ENCODE peak calls at places on chromosomes 16 and 17, in eight cellular contexts. One of them, this sample, is unnamed.

GRCh38 chr16:89613101-89613953 is at the start of gene DPEP1:
- DNase-seq in esophagus squamous epithelium: no peak
- DNase-seq in breast epithelium: no peak
- DNase-seq in cardiac fibroblast: no peak
- DNase-seq in astrocyte of the spinal cord: no peak
- DNase-seq in heart right ventricle: no peak
- DNase-seq in kidney: no peak
- DNase-seq in keratinocyte: no peak
- DNase-seq in this sample: no peak

GRCh38 chr17:14737984-14738651 is 437.2 kb downstream of the HS3ST3B1 start:
- DNase-seq in esophagus squamous epithelium: peak
- DNase-seq in breast epithelium: peak
- DNase-seq in cardiac fibroblast: peak
- DNase-seq in astrocyte of the spinal cord: peak
- DNase-seq in heart right ventricle: peak
- DNase-seq in kidney: peak
- DNase-seq in keratinocyte: peak
- DNase-seq in this sample: peak

GRCh38 chr17:20085283-20085875 is 76.2 kb downstream of the SPECC1 start:
- DNase-seq in esophagus squamous epithelium: no peak
- DNase-seq in breast epithelium: no peak
- DNase-seq in cardiac fibroblast: no peak
- DNase-seq in astrocyte of the spinal cord: peak
- DNase-seq in heart right ventricle: no peak
- DNase-seq in kidney: no peak
- DNase-seq in keratinocyte: no peak
- DNase-seq in this sample: no peak

GRCh38 chr17:63701477-63702222 is 1.7 kb upstream of the LIMD2 start:
- DNase-seq in esophagus squamous epithelium: no peak
- DNase-seq in breast epithelium: no peak
- DNase-seq in cardiac fibroblast: no peak
- DNase-seq in astrocyte of the spinal cord: no peak
- DNase-seq in heart right ventricle: no peak
- DNase-seq in kidney: peak
- DNase-seq in keratinocyte: no peak
- DNase-seq in this sample: no peak

GRCh38 chr16:3123986-3124886 is 10.6 kb upstream of the ZNF213 start:
- DNase-seq in esophagus squamous epithelium: peak
- DNase-seq in breast epithelium: peak
- DNase-seq in cardiac fibroblast: peak
- DNase-seq in astrocyte of the spinal cord: peak
- DNase-seq in heart right ventricle: peak
- DNase-seq in kidney: peak
- DNase-seq in keratinocyte: peak
- DNase-seq in this sample: peak

GRCh38 chr17:48100160-48100559 is 1.1 kb downstream of the CBX1 start:
- DNase-seq in esophagus squamous epithelium: no peak
- DNase-seq in breast epithelium: no peak
- DNase-seq in cardiac fibroblast: peak
- DNase-seq in astrocyte of the spinal cord: no peak
- DNase-seq in heart right ventricle: no peak
- DNase-seq in kidney: no peak
- DNase-seq in keratinocyte: no peak
- DNase-seq in this sample: peak

GRCh38 chr16:83513006-83513755 is 294.6 kb upstream of the HSBP1 start:
- DNase-seq in esophagus squamous epithelium: no peak
- DNase-seq in breast epithelium: no peak
- DNase-seq in cardiac fibroblast: peak
- DNase-seq in astrocyte of the spinal cord: peak
- DNase-seq in heart right ventricle: no peak
- DNase-seq in kidney: no peak
- DNase-seq in keratinocyte: no peak
- DNase-seq in this sample: peak

GRCh38 chr16:8867483-8868271 is 1.1 kb downstream of the CARHSP1 start:
- DNase-seq in esophagus squamous epithelium: no peak
- DNase-seq in breast epithelium: no peak
- DNase-seq in cardiac fibroblast: no peak
- DNase-seq in astrocyte of the spinal cord: peak
- DNase-seq in heart right ventricle: peak
- DNase-seq in kidney: no peak
- DNase-seq in keratinocyte: no peak
- DNase-seq in this sample: peak

GRCh38 chr17:82866521-82867214 is 26.8 kb upstream of the ZNF750 start:
- DNase-seq in esophagus squamous epithelium: no peak
- DNase-seq in breast epithelium: no peak
- DNase-seq in cardiac fibroblast: peak
- DNase-seq in astrocyte of the spinal cord: peak
- DNase-seq in heart right ventricle: peak
- DNase-seq in kidney: no peak
- DNase-seq in keratinocyte: no peak
- DNase-seq in this sample: peak

GRCh38 chr17:8162232-8162996 is at the start of gene VAMP2:
- DNase-seq in esophagus squamous epithelium: no peak
- DNase-seq in breast epithelium: peak
- DNase-seq in cardiac fibroblast: peak
- DNase-seq in astrocyte of the spinal cord: peak
- DNase-seq in heart right ventricle: peak
- DNase-seq in kidney: peak
- DNase-seq in keratinocyte: no peak
- DNase-seq in this sample: peak

GRCh38 chr17:80819422-80820164 is 172.0 kb upstream of the CHMP6 start:
- DNase-seq in esophagus squamous epithelium: no peak
- DNase-seq in breast epithelium: peak
- DNase-seq in cardiac fibroblast: no peak
- DNase-seq in astrocyte of the spinal cord: no peak
- DNase-seq in heart right ventricle: no peak
- DNase-seq in kidney: peak
- DNase-seq in keratinocyte: no peak
- DNase-seq in this sample: no peak

GRCh38 chr16:77579283-77579985 is 142.9 kb upstream of the NUDT7 start:
- DNase-seq in esophagus squamous epithelium: no peak
- DNase-seq in breast epithelium: no peak
- DNase-seq in cardiac fibroblast: peak
- DNase-seq in astrocyte of the spinal cord: no peak
- DNase-seq in heart right ventricle: no peak
- DNase-seq in kidney: no peak
- DNase-seq in keratinocyte: no peak
- DNase-seq in this sample: peak

GRCh38 chr17:43418441-43419374 is 19.9 kb downstream of the ARL4D start:
- DNase-seq in esophagus squamous epithelium: no peak
- DNase-seq in breast epithelium: no peak
- DNase-seq in cardiac fibroblast: peak
- DNase-seq in astrocyte of the spinal cord: peak
- DNase-seq in heart right ventricle: no peak
- DNase-seq in kidney: no peak
- DNase-seq in keratinocyte: peak
- DNase-seq in this sample: peak

GRCh38 chr17:68288804-68289203 is 2.1 kb downstream of the SLC16A6 start:
- DNase-seq in esophagus squamous epithelium: no peak
- DNase-seq in breast epithelium: no peak
- DNase-seq in cardiac fibroblast: no peak
- DNase-seq in astrocyte of the spinal cord: no peak
- DNase-seq in heart right ventricle: no peak
- DNase-seq in kidney: no peak
- DNase-seq in keratinocyte: no peak
- DNase-seq in this sample: peak

GRCh38 chr17:48051706-48052486 is 3.7 kb downstream of the NFE2L1 start:
- DNase-seq in esophagus squamous epithelium: no peak
- DNase-seq in breast epithelium: no peak
- DNase-seq in cardiac fibroblast: peak
- DNase-seq in astrocyte of the spinal cord: peak
- DNase-seq in heart right ventricle: peak
- DNase-seq in kidney: no peak
- DNase-seq in keratinocyte: no peak
- DNase-seq in this sample: peak

GRCh38 chr16:66996324-66996982 is 8.1 kb downstream of the CES4A start:
- DNase-seq in esophagus squamous epithelium: no peak
- DNase-seq in breast epithelium: no peak
- DNase-seq in cardiac fibroblast: peak
- DNase-seq in astrocyte of the spinal cord: peak
- DNase-seq in heart right ventricle: peak
- DNase-seq in kidney: peak
- DNase-seq in keratinocyte: no peak
- DNase-seq in this sample: peak

GRCh38 chr16:66996983-66997358 is 8.6 kb downstream of the CES4A start:
- DNase-seq in esophagus squamous epithelium: no peak
- DNase-seq in breast epithelium: no peak
- DNase-seq in cardiac fibroblast: no peak
- DNase-seq in astrocyte of the spinal cord: no peak
- DNase-seq in heart right ventricle: no peak
- DNase-seq in kidney: no peak
- DNase-seq in keratinocyte: no peak
- DNase-seq in this sample: no peak

GRCh38 chr16:67001159-67001486 is 12.7 kb downstream of the CES4A start:
- DNase-seq in esophagus squamous epithelium: no peak
- DNase-seq in breast epithelium: no peak
- DNase-seq in cardiac fibroblast: no peak
- DNase-seq in astrocyte of the spinal cord: no peak
- DNase-seq in heart right ventricle: no peak
- DNase-seq in kidney: no peak
- DNase-seq in keratinocyte: no peak
- DNase-seq in this sample: no peak

GRCh38 chr16:67000384-67001158 is 12.2 kb downstream of the CES4A start:
- DNase-seq in esophagus squamous epithelium: no peak
- DNase-seq in breast epithelium: peak
- DNase-seq in cardiac fibroblast: no peak
- DNase-seq in astrocyte of the spinal cord: peak
- DNase-seq in heart right ventricle: peak
- DNase-seq in kidney: peak
- DNase-seq in keratinocyte: no peak
- DNase-seq in this sample: peak

DNA sequence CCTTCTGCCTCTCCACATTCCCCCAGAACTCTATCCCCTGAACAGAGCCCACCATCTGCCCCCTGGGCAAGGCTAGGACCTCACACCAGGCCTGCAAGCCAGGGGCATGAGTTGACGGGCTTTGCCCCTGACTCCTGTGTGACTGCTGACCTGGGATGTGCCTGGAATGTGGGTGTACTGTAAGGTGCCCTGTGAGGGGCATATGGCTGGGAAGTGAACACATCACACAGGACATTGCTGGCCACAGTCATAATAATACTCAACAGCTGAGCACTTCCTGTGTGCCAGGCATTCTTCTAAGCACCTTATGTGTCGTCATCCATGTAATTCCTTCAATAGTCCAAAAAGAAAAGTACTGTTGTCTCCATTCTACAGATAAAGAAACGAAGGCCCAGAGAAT is 13.3 kb downstream of the CES4A start:
- DNase-seq in esophagus squamous epithelium: no peak
- DNase-seq in breast epithelium: no peak
- DNase-seq in cardiac fibroblast: peak
- DNase-seq in astrocyte of the spinal cord: no peak
- DNase-seq in heart right ventricle: no peak
- DNase-seq in kidney: no peak
- DNase-seq in keratinocyte: no peak
- DNase-seq in this sample: no peak
- H3K4me3 ChIP-seq in esophagus squamous epithelium: no peak
- H3K4me3 ChIP-seq in breast epithelium: no peak
- H3K4me3 ChIP-seq in cardiac fibroblast: no peak
- H3K4me3 ChIP-seq in astrocyte of the spinal cord: no peak
- H3K4me3 ChIP-seq in heart right ventricle: no peak
- H3K4me3 ChIP-seq in kidney: no peak
- H3K4me3 ChIP-seq in keratinocyte: no peak
- H3K4me3 ChIP-seq in this sample: no peak

DNA sequence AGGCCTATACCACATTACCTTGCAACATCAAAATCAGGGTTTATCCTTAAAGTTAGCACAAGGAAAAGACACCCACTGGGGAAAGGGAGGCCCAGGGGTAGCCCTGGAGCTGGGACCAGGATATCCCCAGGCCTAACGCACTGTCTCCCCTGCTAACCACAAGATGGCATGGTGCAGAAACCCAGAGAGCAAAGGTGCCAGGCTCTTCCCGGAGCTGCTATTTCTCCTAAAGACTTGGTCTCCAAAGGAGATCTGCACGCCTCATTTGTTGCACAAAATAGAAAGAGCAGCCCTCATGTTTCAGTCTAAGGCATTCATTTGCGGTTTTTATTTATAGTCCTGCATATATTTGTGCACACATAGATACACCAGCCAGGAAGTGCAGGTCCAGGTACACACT is 408.6 kb downstream of the SOX9 start:
- DNase-seq in esophagus squamous epithelium: no peak
- DNase-seq in breast epithelium: no peak
- DNase-seq in cardiac fibroblast: no peak
- DNase-seq in astrocyte of the spinal cord: peak
- DNase-seq in heart right ventricle: no peak
- DNase-seq in kidney: no peak
- DNase-seq in keratinocyte: no peak
- DNase-seq in this sample: no peak
- TF ChIP-seq CTCF in esophagus squamous epithelium: no peak
- TF ChIP-seq CTCF in breast epithelium: no peak
- TF ChIP-seq CTCF in cardiac fibroblast: no peak
- TF ChIP-seq CTCF in astrocyte of the spinal cord: no peak
- TF ChIP-seq CTCF in heart right ventricle: no peak
- TF ChIP-seq CTCF in kidney: no peak
- TF ChIP-seq CTCF in keratinocyte: no peak
- TF ChIP-seq CTCF in this sample: no peak

DNA sequence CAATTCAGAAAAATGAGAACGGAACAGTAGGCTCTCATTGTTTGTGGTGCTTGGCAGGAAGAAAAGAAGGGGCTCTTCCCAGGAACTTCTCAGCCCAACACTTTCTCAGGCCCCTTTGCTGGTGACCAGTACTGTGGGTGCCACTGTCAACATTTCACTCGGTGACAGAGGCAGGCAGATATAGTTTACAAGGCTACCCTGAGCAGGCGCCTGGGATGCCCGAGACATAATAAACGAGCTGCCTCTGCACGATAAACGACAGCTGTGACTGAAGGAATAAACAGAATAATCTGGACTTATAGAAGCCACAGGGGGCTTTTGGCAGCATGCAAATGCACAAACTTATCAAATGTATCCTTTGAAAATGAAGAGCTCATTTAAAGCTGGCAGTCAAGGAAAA is 387.2 kb downstream of the HS3ST4 start:
- DNase-seq in esophagus squamous epithelium: no peak
- DNase-seq in breast epithelium: no peak
- DNase-seq in cardiac fibroblast: no peak
- DNase-seq in astrocyte of the spinal cord: no peak
- DNase-seq in heart right ventricle: no peak
- DNase-seq in kidney: no peak
- DNase-seq in keratinocyte: no peak
- DNase-seq in this sample: no peak
- H3K4me3 ChIP-seq in esophagus squamous epithelium: no peak
- H3K4me3 ChIP-seq in breast epithelium: no peak
- H3K4me3 ChIP-seq in cardiac fibroblast: no peak
- H3K4me3 ChIP-seq in astrocyte of the spinal cord: no peak
- H3K4me3 ChIP-seq in heart right ventricle: no peak
- H3K4me3 ChIP-seq in kidney: no peak
- H3K4me3 ChIP-seq in keratinocyte: no peak
- H3K4me3 ChIP-seq in this sample: no peak

DNA sequence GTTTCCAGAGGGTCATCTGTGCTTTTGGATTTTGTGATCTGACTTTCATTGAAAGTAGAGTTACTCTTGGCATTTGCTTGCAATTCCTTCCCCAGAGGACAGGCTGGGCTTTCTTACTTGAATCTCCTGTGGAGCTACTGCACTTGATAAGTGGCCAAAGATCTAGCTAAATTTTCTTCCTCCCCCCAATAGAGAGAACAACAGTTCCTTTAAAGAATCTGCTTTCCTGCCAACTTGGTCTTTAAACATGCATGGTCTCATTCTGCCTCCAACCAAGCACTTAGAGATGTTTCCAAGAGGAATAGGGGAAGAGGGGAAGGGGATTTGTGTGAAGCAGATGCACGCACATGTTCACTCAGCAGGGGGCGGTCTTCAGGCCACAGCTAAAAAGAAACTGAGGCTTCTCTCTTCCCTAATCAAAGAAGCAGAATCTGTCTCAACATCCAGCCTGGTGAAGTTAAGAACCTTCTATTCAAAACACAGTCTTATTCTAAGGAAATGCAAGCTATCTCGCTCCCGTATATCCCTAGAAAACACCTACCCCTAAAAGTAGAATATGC is 229.6 kb downstream of the ZFHX3 start:
- DNase-seq in esophagus squamous epithelium: no peak
- DNase-seq in breast epithelium: no peak
- DNase-seq in cardiac fibroblast: no peak
- DNase-seq in astrocyte of the spinal cord: peak
- DNase-seq in heart right ventricle: no peak
- DNase-seq in kidney: no peak
- DNase-seq in keratinocyte: no peak
- DNase-seq in this sample: peak
- TF ChIP-seq CTCF in esophagus squamous epithelium: no peak
- TF ChIP-seq CTCF in breast epithelium: no peak
- TF ChIP-seq CTCF in cardiac fibroblast: no peak
- TF ChIP-seq CTCF in astrocyte of the spinal cord: peak
- TF ChIP-seq CTCF in heart right ventricle: peak
- TF ChIP-seq CTCF in kidney: no peak
- TF ChIP-seq CTCF in keratinocyte: peak
- TF ChIP-seq CTCF in this sample: peak